ENCODE peak calls at places on chromosomes 6 and 20, in ten cellular contexts. One of them, this sample, is unnamed.
A peak's percentile ranks its signal among the peaks of the same experiment; 100 is the strongest.

GRCh38 chr6:90294614-90294988 is 2.0 kb downstream of the BACH2 start:
- DNase-seq in HL-60: no peak
- DNase-seq in heart right ventricle: no peak
- DNase-seq in HCT116: no peak
- DNase-seq in SK-N-SH: peak; percentile 21
- DNase-seq in upper lobe of right lung: no peak
- DNase-seq in breast epithelium: no peak
- DNase-seq in GM23338: peak; percentile 51
- DNase-seq in RWPE2: no peak
- DNase-seq in PC-9: no peak
- DNase-seq in this sample: no peak

GRCh38 chr6:34491091-34491430 is 25.2 kb downstream of the PACSIN1 start:
- DNase-seq in HL-60: no peak
- DNase-seq in heart right ventricle: no peak
- DNase-seq in HCT116: no peak
- DNase-seq in SK-N-SH: no peak
- DNase-seq in upper lobe of right lung: peak; percentile 27
- DNase-seq in breast epithelium: no peak
- DNase-seq in GM23338: no peak
- DNase-seq in RWPE2: peak; percentile 27
- DNase-seq in PC-9: no peak
- DNase-seq in this sample: no peak

GRCh38 chr6:44245912-44246662 is 814 bp upstream of the HSP90AB1 start:
- DNase-seq in HL-60: no peak
- DNase-seq in heart right ventricle: peak; percentile 92
- DNase-seq in HCT116: peak; percentile 89
- DNase-seq in SK-N-SH: peak; percentile 93
- DNase-seq in upper lobe of right lung: peak; percentile 97
- DNase-seq in breast epithelium: peak; percentile 86
- DNase-seq in GM23338: peak; percentile 96
- DNase-seq in RWPE2: peak; percentile 86
- DNase-seq in PC-9: peak; percentile 92
- DNase-seq in this sample: peak; percentile 94

GRCh38 chr20:22582386-22582959 is 1.9 kb downstream of the FOXA2 start:
- DNase-seq in HL-60: no peak
- DNase-seq in heart right ventricle: no peak
- DNase-seq in HCT116: no peak
- DNase-seq in SK-N-SH: no peak
- DNase-seq in upper lobe of right lung: peak; percentile 67
- DNase-seq in breast epithelium: no peak
- DNase-seq in GM23338: peak; percentile 48
- DNase-seq in RWPE2: no peak
- DNase-seq in PC-9: no peak
- DNase-seq in this sample: no peak

GRCh38 chr6:25229671-25230321 is 49.4 kb upstream of the CARMIL1 start:
- DNase-seq in HL-60: no peak
- DNase-seq in heart right ventricle: no peak
- DNase-seq in HCT116: peak; percentile 15
- DNase-seq in SK-N-SH: no peak
- DNase-seq in upper lobe of right lung: no peak
- DNase-seq in breast epithelium: no peak
- DNase-seq in GM23338: no peak
- DNase-seq in RWPE2: no peak
- DNase-seq in PC-9: peak; percentile 45
- DNase-seq in this sample: no peak

GRCh38 chr6:39664173-39664572 is 61.0 kb downstream of the KIF6 start:
- DNase-seq in HL-60: no peak
- DNase-seq in heart right ventricle: no peak
- DNase-seq in HCT116: no peak
- DNase-seq in SK-N-SH: no peak
- DNase-seq in upper lobe of right lung: no peak
- DNase-seq in breast epithelium: no peak
- DNase-seq in GM23338: no peak
- DNase-seq in RWPE2: no peak
- DNase-seq in PC-9: no peak
- DNase-seq in this sample: no peak

GRCh38 chr6:168960557-168960956 is 293.1 kb downstream of the THBS2 start:
- DNase-seq in HL-60: no peak
- DNase-seq in heart right ventricle: no peak
- DNase-seq in HCT116: no peak
- DNase-seq in SK-N-SH: no peak
- DNase-seq in upper lobe of right lung: no peak
- DNase-seq in breast epithelium: no peak
- DNase-seq in GM23338: no peak
- DNase-seq in RWPE2: no peak
- DNase-seq in PC-9: no peak
- DNase-seq in this sample: no peak

GRCh38 chr20:3747471-3747870 is 15.0 kb downstream of the HSPA12B start:
- DNase-seq in HL-60: no peak
- DNase-seq in heart right ventricle: no peak
- DNase-seq in HCT116: no peak
- DNase-seq in SK-N-SH: no peak
- DNase-seq in upper lobe of right lung: no peak
- DNase-seq in breast epithelium: no peak
- DNase-seq in GM23338: no peak
- DNase-seq in RWPE2: no peak
- DNase-seq in PC-9: no peak
- DNase-seq in this sample: no peak

GRCh38 chr6:2756245-2756644 is 5.5 kb upstream of the MYLK4 start:
- DNase-seq in HL-60: no peak
- DNase-seq in heart right ventricle: no peak
- DNase-seq in HCT116: no peak
- DNase-seq in SK-N-SH: no peak
- DNase-seq in upper lobe of right lung: no peak
- DNase-seq in breast epithelium: no peak
- DNase-seq in GM23338: no peak
- DNase-seq in RWPE2: no peak
- DNase-seq in PC-9: no peak
- DNase-seq in this sample: no peak

GRCh38 chr20:41046716-41047115 is 18.1 kb downstream of the TOP1 start:
- DNase-seq in HL-60: no peak
- DNase-seq in heart right ventricle: no peak
- DNase-seq in HCT116: no peak
- DNase-seq in SK-N-SH: no peak
- DNase-seq in upper lobe of right lung: no peak
- DNase-seq in breast epithelium: no peak
- DNase-seq in GM23338: no peak
- DNase-seq in RWPE2: no peak
- DNase-seq in PC-9: no peak
- DNase-seq in this sample: no peak

GRCh38 chr20:45246109-45246508 is 8.3 kb downstream of the SLPI start:
- DNase-seq in HL-60: no peak
- DNase-seq in heart right ventricle: no peak
- DNase-seq in HCT116: no peak
- DNase-seq in SK-N-SH: no peak
- DNase-seq in upper lobe of right lung: no peak
- DNase-seq in breast epithelium: no peak
- DNase-seq in GM23338: no peak
- DNase-seq in RWPE2: no peak
- DNase-seq in PC-9: no peak
- DNase-seq in this sample: no peak

GRCh38 chr6:155340464-155341129 is 26.3 kb upstream of the TFB1M start:
- DNase-seq in HL-60: no peak
- DNase-seq in heart right ventricle: no peak
- DNase-seq in HCT116: peak; percentile 16
- DNase-seq in SK-N-SH: no peak
- DNase-seq in upper lobe of right lung: no peak
- DNase-seq in breast epithelium: no peak
- DNase-seq in GM23338: peak; percentile 52
- DNase-seq in RWPE2: no peak
- DNase-seq in PC-9: no peak
- DNase-seq in this sample: no peak

GRCh38 chr6:116115781-116116180 is 10.2 kb downstream of the COL10A1 start:
- DNase-seq in HL-60: no peak
- DNase-seq in heart right ventricle: no peak
- DNase-seq in HCT116: no peak
- DNase-seq in SK-N-SH: no peak
- DNase-seq in upper lobe of right lung: no peak
- DNase-seq in breast epithelium: no peak
- DNase-seq in GM23338: no peak
- DNase-seq in RWPE2: no peak
- DNase-seq in PC-9: no peak
- DNase-seq in this sample: no peak
- TF ChIP-seq CTCF in HL-60: no peak
- TF ChIP-seq CTCF in heart right ventricle: peak; percentile 40
- TF ChIP-seq CTCF in HCT116: peak; percentile 18
- TF ChIP-seq CTCF in SK-N-SH: peak; percentile 70
- TF ChIP-seq CTCF in upper lobe of right lung: peak; percentile 32
- TF ChIP-seq CTCF in breast epithelium: no peak
- TF ChIP-seq CTCF in GM23338: no peak
- TF ChIP-seq CTCF in RWPE2: peak; percentile 61
- TF ChIP-seq CTCF in PC-9: peak; percentile 75
- TF ChIP-seq CTCF in this sample: peak; percentile 9

DNA sequence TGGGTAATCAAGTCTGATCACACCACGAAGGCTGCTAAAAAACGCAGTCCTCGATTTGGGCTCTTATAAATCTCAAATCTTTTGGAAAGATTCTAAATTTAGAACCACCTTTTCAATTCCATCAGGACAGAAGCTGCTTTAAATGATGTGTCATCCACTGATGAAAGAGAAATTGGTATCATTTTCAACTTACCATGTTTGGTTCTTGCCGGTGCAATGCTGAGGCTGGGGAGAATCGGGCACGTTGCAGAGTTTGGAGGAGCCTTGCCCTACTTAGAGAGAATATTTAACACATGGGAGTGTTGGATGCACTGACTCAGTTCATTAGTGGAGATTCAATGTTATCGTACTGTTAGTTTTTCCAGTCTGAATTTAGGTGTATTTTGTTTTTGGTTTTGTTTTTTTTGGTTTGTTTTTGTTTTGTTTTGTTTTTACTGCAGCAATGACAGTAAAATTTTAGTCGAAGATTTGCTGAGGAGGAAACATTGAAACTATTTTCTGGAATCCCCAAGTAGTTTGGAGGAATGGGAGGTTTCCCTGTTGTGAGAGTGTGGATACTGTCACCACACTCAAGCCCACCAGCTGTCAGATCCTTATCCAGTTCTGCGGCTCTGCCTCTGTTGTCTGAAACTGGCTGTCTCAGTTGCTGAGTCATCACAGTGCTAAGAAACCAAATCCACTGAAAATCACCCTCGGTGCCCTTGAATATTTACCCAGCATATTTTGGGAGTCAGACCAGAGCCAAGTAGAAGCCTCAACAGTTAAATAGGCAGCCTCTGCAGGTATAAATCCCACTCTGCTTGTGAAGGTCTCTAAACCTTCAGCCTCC is 497.0 kb downstream of the BTBD3 start:
- DNase-seq in HL-60: no peak
- DNase-seq in heart right ventricle: no peak
- DNase-seq in HCT116: no peak
- DNase-seq in SK-N-SH: peak; percentile 20
- DNase-seq in upper lobe of right lung: no peak
- DNase-seq in breast epithelium: no peak
- DNase-seq in GM23338: no peak
- DNase-seq in RWPE2: no peak
- DNase-seq in PC-9: peak; percentile 25
- DNase-seq in this sample: no peak
- H3K27ac ChIP-seq in HL-60: no peak overlapping the region
- H3K27ac ChIP-seq in heart right ventricle: no peak overlapping the region
- H3K27ac ChIP-seq in HCT116: no peak overlapping the region
- H3K27ac ChIP-seq in SK-N-SH: peak overlapping the region; percentile 64
- H3K27ac ChIP-seq in upper lobe of right lung: no peak overlapping the region
- H3K27ac ChIP-seq in breast epithelium: no peak overlapping the region
- H3K27ac ChIP-seq in GM23338: no peak overlapping the region
- H3K27ac ChIP-seq in RWPE2: no peak overlapping the region
- H3K27ac ChIP-seq in PC-9: peak overlapping the region; percentile 27
- H3K27ac ChIP-seq in this sample: no peak overlapping the region

DNA sequence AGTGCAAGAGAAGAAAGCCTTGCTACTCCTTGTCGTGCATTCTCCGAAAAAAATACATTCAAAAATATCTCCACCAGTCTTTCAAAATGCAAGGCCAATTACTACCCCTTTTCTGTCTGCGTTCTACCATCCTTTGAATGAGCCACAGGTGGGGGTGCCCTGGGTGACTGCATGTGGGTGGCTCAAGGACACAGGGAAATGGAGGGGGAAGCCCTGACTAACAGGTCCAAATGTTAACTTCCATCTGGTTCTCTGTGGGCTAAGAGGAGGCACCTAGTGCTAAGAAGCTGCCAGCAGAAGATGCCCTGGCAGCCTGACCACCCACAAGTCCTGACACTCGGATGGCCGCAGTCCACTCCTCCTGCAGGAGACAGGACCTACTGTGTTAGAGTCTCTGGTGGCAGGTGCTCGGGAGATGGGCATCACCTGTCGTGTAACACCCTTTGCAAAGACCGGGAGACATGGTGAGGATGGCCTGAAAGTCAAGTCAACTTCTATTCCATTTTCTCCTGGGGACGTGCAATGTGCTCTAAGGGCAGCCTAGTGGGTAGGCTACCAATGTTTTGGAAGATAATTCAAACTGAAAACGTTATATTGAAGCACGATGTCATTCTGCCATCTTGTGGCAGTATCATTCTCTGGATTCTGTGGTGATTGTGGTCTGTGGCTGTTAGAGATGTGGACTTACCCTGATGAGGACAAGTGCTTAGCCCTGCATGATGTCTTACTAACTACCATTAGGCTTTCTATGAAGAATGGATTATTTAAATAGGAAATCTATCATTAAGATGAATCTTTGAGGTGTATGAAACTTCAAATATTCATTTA is 27.4 kb upstream of the IGF2R start:
- DNase-seq in HL-60: no peak
- DNase-seq in heart right ventricle: no peak
- DNase-seq in HCT116: peak; percentile 12
- DNase-seq in SK-N-SH: peak; percentile 14
- DNase-seq in upper lobe of right lung: no peak
- DNase-seq in breast epithelium: no peak
- DNase-seq in GM23338: peak; percentile 43
- DNase-seq in RWPE2: no peak
- DNase-seq in PC-9: no peak
- DNase-seq in this sample: no peak
- TF ChIP-seq CTCF in HL-60: peak; percentile 21
- TF ChIP-seq CTCF in heart right ventricle: peak; percentile 59
- TF ChIP-seq CTCF in HCT116: peak; percentile 43
- TF ChIP-seq CTCF in SK-N-SH: peak; percentile 53
- TF ChIP-seq CTCF in upper lobe of right lung: peak; percentile 54
- TF ChIP-seq CTCF in breast epithelium: no peak
- TF ChIP-seq CTCF in GM23338: peak; percentile 72
- TF ChIP-seq CTCF in RWPE2: peak; percentile 61
- TF ChIP-seq CTCF in PC-9: peak; percentile 36
- TF ChIP-seq CTCF in this sample: no peak

DNA sequence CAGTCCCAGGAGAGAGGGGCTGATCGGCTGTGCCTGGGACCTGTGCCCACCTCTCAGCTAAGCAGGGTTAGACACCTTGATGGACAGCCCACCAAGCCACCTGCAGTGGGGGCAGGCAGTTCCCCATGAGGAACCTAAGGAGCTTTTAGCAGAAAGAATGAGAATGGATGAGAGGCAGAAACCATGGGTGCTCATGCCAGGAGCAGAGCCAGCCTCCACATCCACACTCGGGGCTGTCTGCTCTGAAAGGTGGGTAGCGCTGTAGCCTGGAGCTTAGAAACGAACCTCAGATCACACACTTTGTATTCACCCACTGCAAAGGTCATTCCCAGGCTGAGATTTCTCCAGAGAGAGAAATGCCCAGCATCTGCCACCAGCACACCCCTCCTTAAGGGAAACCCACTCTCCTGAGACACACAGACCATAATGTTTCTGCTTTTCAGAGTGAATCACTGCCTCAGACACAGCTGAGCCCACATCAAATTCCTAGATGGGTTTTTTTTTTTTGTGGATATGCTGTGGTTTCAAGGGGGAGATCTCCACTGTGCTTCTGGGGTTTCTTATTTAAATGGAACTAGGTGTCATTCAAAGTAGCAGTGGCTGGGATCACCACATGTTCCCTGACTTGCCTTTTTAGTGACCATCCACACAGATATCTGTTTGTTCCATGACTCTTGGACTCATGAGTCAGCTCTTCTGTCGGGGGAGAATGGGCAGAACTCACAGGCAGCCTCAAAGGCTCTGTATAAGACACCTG is 218.9 kb downstream of the EYA2 start:
- DNase-seq in HL-60: no peak
- DNase-seq in heart right ventricle: no peak
- DNase-seq in HCT116: no peak
- DNase-seq in SK-N-SH: no peak
- DNase-seq in upper lobe of right lung: no peak
- DNase-seq in breast epithelium: no peak
- DNase-seq in GM23338: no peak
- DNase-seq in RWPE2: peak; percentile 60
- DNase-seq in PC-9: no peak
- DNase-seq in this sample: peak; percentile 59
- H3K27ac ChIP-seq in HL-60: no peak overlapping the region
- H3K27ac ChIP-seq in heart right ventricle: no peak overlapping the region
- H3K27ac ChIP-seq in HCT116: no peak overlapping the region
- H3K27ac ChIP-seq in SK-N-SH: no peak overlapping the region
- H3K27ac ChIP-seq in upper lobe of right lung: no peak overlapping the region
- H3K27ac ChIP-seq in breast epithelium: no peak overlapping the region
- H3K27ac ChIP-seq in GM23338: no peak overlapping the region
- H3K27ac ChIP-seq in RWPE2: no peak overlapping the region
- H3K27ac ChIP-seq in PC-9: no peak overlapping the region
- H3K27ac ChIP-seq in this sample: no peak overlapping the region

This sample was measured in sigmoid colon.